ENCODE peak calls at places on chromosomes 3 and 15, in four cellular contexts. S is GM13976, T is progenitor cell of endocrine pancreas, R is AG08396. Q is an unnamed sample.

GRCh38 chr3:126394179-126394976 is at the start of gene CFAP100:
- DNase-seq in S (no peak), T (peak), R (peak), Q (peak)

GRCh38 chr3:195219351-195220045 is 51.5 kb downstream of the XXYLT1 start:
- DNase-seq in S (no peak), T (no peak), R (no peak), Q (no peak)

GRCh38 chr15:59366368-59367021 is 6.2 kb downstream of the MYO1E start:
- DNase-seq in S (no peak), T (no peak), R (no peak), Q (no peak)

GRCh38 chr3:14434541-14435151 is 32.2 kb downstream of the SLC6A6 start:
- DNase-seq in S (no peak), T (no peak), R (no peak), Q (no peak)

GRCh38 chr15:72532991-72533601 is 59.0 kb downstream of the ARIH1 start:
- DNase-seq in S (no peak), T (no peak), R (no peak), Q (no peak)

GRCh38 chr15:90087454-90088154 is 14.7 kb downstream of the IDH2 start:
- DNase-seq in S (no peak), T (no peak), R (peak), Q (no peak)

GRCh38 chr3:126706631-126707030 is 2.6 kb downstream of the CHCHD6 start:
- DNase-seq in S (no peak), T (no peak), R (no peak), Q (no peak)

GRCh38 chr15:87167706-87168105 is 1088.0 kb downstream of the AGBL1 start:
- DNase-seq in S (no peak), T (no peak), R (no peak), Q (no peak)

GRCh38 chr3:120113128-120114116 is 19.2 kb upstream of the GSK3B start:
- DNase-seq in S (no peak), T (no peak), R (peak), Q (no peak)

GRCh38 chr15:92092391-92092790 is 238.9 kb downstream of the SLCO3A1 start:
- DNase-seq in S (no peak), T (no peak), R (no peak), Q (no peak)

GRCh38 chr3:43034911-43035310 is 55.8 kb downstream of the GASK1A start:
- DNase-seq in S (no peak), T (no peak), R (no peak), Q (no peak)

GRCh38 chr15:83208357-83208661 is 686 bp upstream of the HDGFL3 start:
- DNase-seq in S (no peak), T (no peak), R (no peak), Q (no peak)

GRCh38 chr3:186267758-186268157 is 94.3 kb downstream of the DGKG start:
- DNase-seq in S (no peak), T (no peak), R (no peak), Q (no peak)

GRCh38 chr3:38084019-38084968 is 45.3 kb downstream of the DLEC1 start:
- DNase-seq in S (no peak), T (no peak), R (peak), Q (no peak)

GRCh38 chr3:11035757-11036505 is 43.4 kb downstream of the SLC6A1 start:
- DNase-seq in S (no peak), T (no peak), R (no peak), Q (no peak)

GRCh38 chr3:126883241-126883640 is 99.7 kb upstream of the PLXNA1 start:
- DNase-seq in S (no peak), T (no peak), R (no peak), Q (no peak)

GRCh38 chr3:168984872-168985271 is 678.6 kb downstream of the MECOM start:
- DNase-seq in S (no peak), T (no peak), R (no peak), Q (no peak)

GRCh38 chr3:45182915-45183881 is 37.0 kb upstream of the CDCP1 start:
- DNase-seq in S (no peak), T (no peak), R (peak), Q (no peak)

GRCh38 chr15:75368689-75369239 is 357 bp upstream of the MAN2C1 start:
- DNase-seq in S (peak), T (no peak), R (peak), Q (no peak)

GRCh38 chr15:45583731-45584639 is 3.2 kb upstream of the BLOC1S6 start:
- DNase-seq in S (no peak), T (no peak), R (no peak), Q (no peak)

GRCh38 chr3:113712129-113712528 is 15.7 kb upstream of the USF3 start:
- DNase-seq in S (no peak), T (no peak), R (no peak), Q (no peak)

GRCh38 chr15:92807971-92808571 is 92.1 kb upstream of the CHD2 start:
- DNase-seq in S (no peak), T (no peak), R (no peak), Q (no peak)

GRCh38 chr15:60631620-60632019 is 152.7 kb upstream of the ICE2 start:
- DNase-seq in S (no peak), T (no peak), R (no peak), Q (no peak)

GRCh38 chr15:59812185-59812870 is 123.2 kb upstream of the BNIP2 start:
- DNase-seq in S (no peak), T (no peak), R (no peak), Q (no peak)

GRCh38 chr15:22262613-22263020 is 182.3 kb downstream of the OR4M2 start:
- DNase-seq in S (no peak), T (no peak), R (no peak), Q (no peak)

GRCh38 chr3:128376516-128376915 is 90.2 kb downstream of the DNAJB8 start:
- DNase-seq in S (no peak), T (no peak), R (no peak), Q (no peak)

GRCh38 chr15:33716025-33716424 is 252.3 kb upstream of the CHRM5 start:
- DNase-seq in S (no peak), T (no peak), R (no peak), Q (no peak)

GRCh38 chr3:115857518-115858136 is 234.3 kb downstream of the GAP43 start:
- DNase-seq in S (no peak), T (no peak), R (peak), Q (no peak)

GRCh38 chr3:25618043-25618442 is 46.7 kb downstream of the TOP2B start:
- DNase-seq in S (no peak), T (no peak), R (no peak), Q (no peak)

Q was measured in NCI-H1930.